ENCODE peak calls at places on chromosomes 2 and 18, in five cellular contexts. O, A, L, X and C are unnamed samples.

GRCh38 chr2:15122915-15123314 is 438.2 kb downstream of the NBAS start:
- DNase-seq in X (no peak), O (peak; percentile 29), A (no peak), L (peak; percentile 4), C (no peak)

GRCh38 chr2:164747786-164748433 is 93.7 kb downstream of the COBLL1 start:
- DNase-seq in O (no peak), A (no peak), L (no peak), X (no peak), C (no peak)

GRCh38 chr2:177606636-177607035 is 214.1 kb downstream of the AGPS start:
- DNase-seq in X (peak; percentile 82), O (peak; percentile 51), A (no peak), L (peak; percentile 25), C (no peak)

GRCh38 chr18:11149441-11150270 is at the start of gene PIEZO2:
- DNase-seq in X (peak; percentile 88), L (peak; percentile 86), O (peak; percentile 65), A (no peak), C (peak; percentile 83)

GRCh38 chr18:24315170-24315569 is 82.5 kb downstream of the OSBPL1A start:
- DNase-seq in L (peak; percentile 67), X (no peak), A (no peak), O (peak; percentile 83), C (no peak)

GRCh38 chr2:99692785-99693184 is 203.0 kb upstream of the REV1 start:
- DNase-seq in L (no peak), O (no peak), A (no peak), X (peak; percentile 33), C (no peak)

GRCh38 chr2:149747456-149747855 is 159.9 kb upstream of the MMADHC start:
- DNase-seq in O (no peak), X (no peak), L (no peak), A (no peak), C (no peak)

GRCh38 chr2:127619901-127620705 is 25.9 kb upstream of the GPR17 start:
- DNase-seq in X (no peak), A (no peak), O (no peak), L (no peak), C (no peak)

GRCh38 chr2:168255103-168255502 is 7.7 kb upstream of the STK39 start:
- DNase-seq in L (no peak), X (no peak), A (no peak), O (no peak), C (no peak)

GRCh38 chr18:61582205-61582710 is 249.0 kb downstream of the CDH20 start:
- DNase-seq in L (no peak), A (no peak), O (no peak), X (no peak), C (no peak)
- H3K4me3 ChIP-seq in L (peak overlapping the region; percentile 42), A (peak overlapping the region; percentile 60), O (peak overlapping the region; percentile 45), X (peak overlapping the region; percentile 33), C (peak overlapping the region; percentile 66)

GRCh38 chr2:207529330-207530159 is at the start of gene CREB1:
- DNase-seq in X (peak; percentile 98), O (peak; percentile 98), A (peak; percentile 91), L (peak; percentile 99), C (peak; percentile 99)
- H2BK15ac ChIP-seq in X (no peak within 1 kb of the TSS), O (peak within 1 kb of the TSS; percentile 1), A (no peak within 1 kb of the TSS), L (peak within 1 kb of the TSS; percentile 77), C (peak within 1 kb of the TSS; percentile 97)

DNA sequence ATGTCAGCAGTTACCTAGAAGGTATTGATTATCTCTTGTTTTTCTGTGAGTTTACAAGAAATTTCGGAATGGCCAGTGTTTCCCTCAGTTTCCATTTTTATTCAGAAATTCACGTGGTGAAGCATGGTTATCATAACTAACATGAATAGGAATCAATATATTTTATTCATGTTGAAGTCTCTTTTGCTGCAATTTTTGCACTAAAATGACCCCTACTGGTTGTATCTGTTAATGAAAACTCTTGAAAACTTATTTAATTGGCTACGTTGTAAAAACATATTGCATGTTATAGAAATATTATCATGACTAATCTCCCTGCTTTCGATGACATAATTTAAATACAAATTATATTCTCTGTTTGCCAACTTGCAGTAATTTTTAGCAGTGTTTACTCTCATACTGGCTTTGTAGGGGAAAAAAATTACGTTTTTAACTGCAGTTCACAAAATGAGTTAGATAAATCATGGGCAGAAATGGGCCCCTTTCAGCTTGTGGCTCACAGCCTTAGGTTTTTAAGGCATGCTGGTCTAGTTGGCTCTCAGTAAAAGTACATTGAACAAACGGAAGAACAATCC is 3.5 kb downstream of the CRIM1 start:
- DNase-seq in L (no peak), X (no peak), O (peak; percentile 48), A (no peak), C (no peak)
- H3K4me3 ChIP-seq in L (no peak overlapping the region), X (no peak overlapping the region), O (peak overlapping the region; percentile 70), A (peak overlapping the region; percentile 93), C (no peak overlapping the region)

DNA sequence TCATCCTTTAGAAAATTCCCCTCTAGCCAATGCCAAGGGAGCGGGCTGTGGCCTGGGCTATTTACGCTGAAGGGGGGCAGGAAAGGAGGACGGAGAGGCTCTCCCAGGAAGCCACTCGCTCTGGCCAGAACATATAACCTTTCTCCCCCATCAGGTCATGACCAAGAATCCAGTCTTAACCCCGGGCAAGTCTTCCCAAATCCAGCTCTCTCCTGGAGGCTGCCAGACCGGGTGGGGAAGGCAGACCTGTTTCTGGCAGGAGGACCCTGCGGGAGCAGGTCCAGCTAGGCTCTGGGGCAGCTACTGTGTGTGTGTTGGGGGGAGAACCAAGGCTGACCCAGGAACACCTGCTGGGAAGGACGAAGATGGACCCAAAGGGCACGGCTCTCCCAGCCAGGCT is 13.4 kb upstream of the SEMA4C start:
- DNase-seq in A (no peak), O (no peak), L (no peak), X (no peak), C (no peak)
- H2BK15ac ChIP-seq in A (peak overlapping the region; percentile 54), O (no peak overlapping the region), L (no peak overlapping the region), X (no peak overlapping the region), C (peak overlapping the region; percentile 54)

GRCh38 chr2:22560021-22560420 is 825.0 kb upstream of the KLHL29 start:
- DNase-seq in L (no peak), X (no peak), A (no peak), O (no peak), C (no peak)
- H3K4me3 ChIP-seq in L (no peak overlapping the region), X (no peak overlapping the region), A (no peak overlapping the region), O (no peak overlapping the region), C (no peak overlapping the region)

GRCh38 chr2:211869134-211869533 is 669.5 kb downstream of the ERBB4 start:
- DNase-seq in L (no peak), X (no peak), O (no peak), A (no peak), C (no peak)
- H2BK15ac ChIP-seq in L (no peak overlapping the region), X (no peak overlapping the region), O (no peak overlapping the region), A (no peak overlapping the region), C (no peak overlapping the region)